ENCODE peak calls at places on chromosomes 12 and 14, in eight cellular contexts. Q is left lung, R is aorta, N is NCI-H1092, O is EH, E is Calu3, D is Right ventricle myocardium superior, K is psoas muscle. I is an unnamed sample.

GRCh38 chr14:31206536-31207286 is 882 bp downstream of the HECTD1 start:
- DNase-seq in Q (peak), R (no peak), N (no peak), O (peak), E (peak), D (peak), K (peak), I (peak)

GRCh38 chr12:1003600-1004271 is 12.7 kb downstream of the ERC1 start:
- DNase-seq in Q (no peak), R (no peak), N (no peak), O (no peak), E (no peak), D (no peak), K (no peak), I (no peak)

GRCh38 chr12:125687820-125688219 is 622.6 kb downstream of the AACS start:
- DNase-seq in Q (no peak), R (no peak), N (no peak), O (no peak), E (no peak), D (no peak), K (no peak), I (no peak)

GRCh38 chr14:91138511-91139359 is 24.9 kb downstream of the DGLUCY start:
- DNase-seq in Q (no peak), R (no peak), N (peak), O (peak), E (peak), D (no peak), K (no peak), I (peak)

GRCh38 chr12:81800298-81801148 is 41.4 kb upstream of the PPFIA2 start:
- DNase-seq in Q (no peak), R (no peak), N (no peak), O (no peak), E (no peak), D (no peak), K (no peak), I (no peak)

GRCh38 chr12:42039146-42039545 is 105.5 kb downstream of the GXYLT1 start:
- DNase-seq in Q (no peak), R (peak), N (no peak), O (peak), E (peak), D (no peak), K (peak), I (peak)

GRCh38 chr12:79057540-79057939 is 193.0 kb downstream of the SYT1 start:
- DNase-seq in Q (no peak), R (no peak), N (no peak), O (no peak), E (no peak), D (no peak), K (no peak), I (no peak)

GRCh38 chr12:105485321-105485910 is 154.9 kb downstream of the C12orf75 start:
- DNase-seq in Q (no peak), R (no peak), N (no peak), O (peak), E (peak), D (peak), K (peak), I (peak)

GRCh38 chr12:110816761-110817160 is 30.0 kb upstream of the CCDC63 start:
- DNase-seq in Q (no peak), R (no peak), N (no peak), O (no peak), E (no peak), D (no peak), K (no peak), I (no peak)

GRCh38 chr12:54047964-54048303 is 5.7 kb upstream of the HOXC4 start:
- DNase-seq in Q (no peak), R (no peak), N (no peak), O (no peak), E (no peak), D (no peak), K (no peak), I (no peak)

GRCh38 chr12:108375986-108376663 is 37.0 kb upstream of the CMKLR1 start:
- DNase-seq in Q (no peak), R (no peak), N (no peak), O (peak), E (no peak), D (no peak), K (no peak), I (peak)

GRCh38 chr12:131950182-131950913 is 606 bp downstream of the EP400 start:
- DNase-seq in Q (no peak), R (peak), N (no peak), O (peak), E (peak), D (peak), K (peak), I (no peak)

GRCh38 chr14:96762650-96763049 is 34.5 kb upstream of the VRK1 start:
- DNase-seq in Q (no peak), R (no peak), N (peak), O (peak), E (peak), D (no peak), K (no peak), I (peak)

GRCh38 chr14:102590667-102591099 is 1.8 kb upstream of the RCOR1 start:
- DNase-seq in Q (peak), R (peak), N (no peak), O (peak), E (peak), D (peak), K (peak), I (no peak)

GRCh38 chr14:105026033-105026785 is 5.3 kb upstream of the CDCA4 start:
- DNase-seq in Q (no peak), R (no peak), N (no peak), O (peak), E (no peak), D (no peak), K (no peak), I (peak)

GRCh38 chr12:124551268-124552144 is 15.9 kb downstream of the NCOR2 start:
- DNase-seq in Q (peak), R (peak), N (peak), O (peak), E (no peak), D (peak), K (no peak), I (no peak)

GRCh38 chr12:12819752-12820311 is 6.7 kb downstream of the DDX47 start:
- DNase-seq in Q (no peak), R (no peak), N (no peak), O (peak), E (no peak), D (no peak), K (no peak), I (peak)

GRCh38 chr12:104737113-104737512 is 221.0 kb downstream of the SLC41A2 start:
- DNase-seq in Q (no peak), R (no peak), N (no peak), O (no peak), E (no peak), D (no peak), K (no peak), I (no peak)

GRCh38 chr12:92921877-92922276 is 7.2 kb downstream of the EEA1 start:
- DNase-seq in Q (no peak), R (no peak), N (no peak), O (no peak), E (no peak), D (no peak), K (no peak), I (no peak)

GRCh38 chr14:51849095-51849494 is 11.3 kb upstream of the GNG2 start:
- DNase-seq in Q (no peak), R (no peak), N (no peak), O (peak), E (no peak), D (no peak), K (no peak), I (no peak)

GRCh38 chr12:90940872-90941499 is 14.0 kb downstream of the CCER1 start:
- DNase-seq in Q (no peak), R (no peak), N (no peak), O (peak), E (no peak), D (no peak), K (no peak), I (peak)